ENCODE peak calls at places on chromosomes 11 and 22, in five cellular contexts. I is GM03348; E is activated CD4-positive, alpha-beta T cell treated with anti-CD3 and anti-CD28 coated beads for 4 hours; G is LoVo; D is ureter. R is an unnamed sample.

GRCh38 chr11:1844221-1845094 is 5.7 kb downstream of the TNNI2 start:
- DNase-seq in I (no peak), E (peak), G (no peak), D (no peak), R (no peak)

GRCh38 chr11:2299773-2300172 is 1.9 kb downstream of the C11orf21 start:
- DNase-seq in I (no peak), E (no peak), G (no peak), D (no peak), R (no peak)

GRCh38 chr11:7688238-7688826 is 15.0 kb upstream of the CYB5R2 start:
- DNase-seq in I (peak), E (no peak), G (peak), D (no peak), R (no peak)

GRCh38 chr11:67732045-67732787 is 57.8 kb upstream of the ALDH3B2 start:
- DNase-seq in I (peak), E (peak), G (peak), D (no peak), R (peak)

GRCh38 chr11:15685311-15685710 is 570.6 kb downstream of the INSC start:
- DNase-seq in I (no peak), E (no peak), G (no peak), D (no peak), R (no peak)

GRCh38 chr11:11533751-11534150 is 88.1 kb downstream of the GALNT18 start:
- DNase-seq in I (no peak), E (no peak), G (no peak), D (no peak), R (no peak)

GRCh38 chr11:116162541-116163230 is 610.1 kb downstream of the BUD13 start:
- DNase-seq in I (no peak), E (no peak), G (no peak), D (no peak), R (no peak)

GRCh38 chr11:121416909-121417567 is 35.1 kb upstream of the SORL1 start:
- DNase-seq in I (peak), E (peak), G (peak), D (peak), R (peak)

GRCh38 chr11:92601048-92601447 is 368.4 kb upstream of the MTNR1B start:
- DNase-seq in I (no peak), E (no peak), G (no peak), D (no peak), R (no peak)

GRCh38 chr11:135006800-135007199 is 594.8 kb upstream of the B3GAT1 start:
- DNase-seq in I (no peak), E (no peak), G (no peak), D (no peak), R (no peak)

GRCh38 chr11:44631831-44632230 is 66.4 kb downstream of the CD82 start:
- DNase-seq in I (peak), E (no peak), G (no peak), D (peak), R (no peak)

GRCh38 chr22:19120829-19121630 is 1.2 kb downstream of the DGCR2 start:
- DNase-seq in I (peak), E (no peak), G (peak), D (no peak), R (no peak)

GRCh38 chr22:23196165-23196564 is 15.9 kb downstream of the BCR start:
- DNase-seq in I (no peak), E (no peak), G (no peak), D (no peak), R (no peak)

GRCh38 chr11:77175021-77175842 is 47.2 kb downstream of the MYO7A start:
- DNase-seq in I (no peak), E (no peak), G (no peak), D (no peak), R (no peak)

GRCh38 chr11:75443043-75443442 is 10.0 kb upstream of the KLHL35 start:
- DNase-seq in I (no peak), E (no peak), G (no peak), D (no peak), R (no peak)

GRCh38 chr11:109696191-109696897 is 274.4 kb downstream of the C11orf87 start:
- DNase-seq in I (peak), E (no peak), G (no peak), D (no peak), R (no peak)

GRCh38 chr22:17269607-17270261 is 50.5 kb upstream of the ADA2 start:
- DNase-seq in I (no peak), E (no peak), G (no peak), D (peak), R (no peak)